ENCODE peak calls at places on chromosomes 16 and 17, in five cellular contexts. Z is endothelial cell of umbilical vein, G is brain microvascular endothelial cell, B is mucosa of descending colon, Y is IMR-90. S is an unnamed sample.

GRCh38 chr17:39167492-39167891 is 1.5 kb upstream of the ARL5C start:
- DNase-seq in Z (no peak), G (no peak), B (no peak), Y (no peak), S (no peak)

GRCh38 chr16:88387941-88388627 is 5.3 kb downstream of the ZNF469 start:
- DNase-seq in Z (peak), G (no peak), B (peak), Y (peak), S (peak)

GRCh38 chr17:41734949-41735313 is 488 bp upstream of the HAP1 start:
- DNase-seq in Z (no peak), G (no peak), B (no peak), Y (peak), S (no peak)

GRCh38 chr17:30858556-30859250 is 26.9 kb downstream of the ATAD5 start:
- DNase-seq in Z (no peak), G (no peak), B (no peak), Y (peak), S (no peak)

GRCh38 chr17:2962236-2962635 is 101.2 kb downstream of the OR1D5 start:
- DNase-seq in Z (no peak), G (no peak), B (no peak), Y (no peak), S (no peak)

GRCh38 chr17:69173118-69173517 is 31.4 kb upstream of the ABCA6 start:
- DNase-seq in Z (no peak), G (no peak), B (no peak), Y (no peak), S (no peak)

GRCh38 chr16:85234310-85235235 is 122.3 kb upstream of the CIBAR2 start:
- DNase-seq in Z (peak), G (peak), B (peak), Y (peak), S (peak)

GRCh38 chr17:37789166-37789565 is 44.3 kb upstream of the HNF1B start:
- DNase-seq in Z (no peak), G (no peak), B (peak), Y (no peak), S (no peak)

GRCh38 chr17:51869387-51869786 is 289.1 kb downstream of the CA10 start:
- DNase-seq in Z (no peak), G (no peak), B (peak), Y (no peak), S (peak)

GRCh38 chr17:3641014-3641413 is 4.5 kb downstream of the CTNS start:
- DNase-seq in Z (no peak), G (no peak), B (no peak), Y (no peak), S (no peak)

GRCh38 chr17:3965123-3965800 is 1.0 kb upstream of the ATP2A3 start:
- DNase-seq in Z (no peak), G (no peak), B (peak), Y (no peak), S (no peak)

DNA sequence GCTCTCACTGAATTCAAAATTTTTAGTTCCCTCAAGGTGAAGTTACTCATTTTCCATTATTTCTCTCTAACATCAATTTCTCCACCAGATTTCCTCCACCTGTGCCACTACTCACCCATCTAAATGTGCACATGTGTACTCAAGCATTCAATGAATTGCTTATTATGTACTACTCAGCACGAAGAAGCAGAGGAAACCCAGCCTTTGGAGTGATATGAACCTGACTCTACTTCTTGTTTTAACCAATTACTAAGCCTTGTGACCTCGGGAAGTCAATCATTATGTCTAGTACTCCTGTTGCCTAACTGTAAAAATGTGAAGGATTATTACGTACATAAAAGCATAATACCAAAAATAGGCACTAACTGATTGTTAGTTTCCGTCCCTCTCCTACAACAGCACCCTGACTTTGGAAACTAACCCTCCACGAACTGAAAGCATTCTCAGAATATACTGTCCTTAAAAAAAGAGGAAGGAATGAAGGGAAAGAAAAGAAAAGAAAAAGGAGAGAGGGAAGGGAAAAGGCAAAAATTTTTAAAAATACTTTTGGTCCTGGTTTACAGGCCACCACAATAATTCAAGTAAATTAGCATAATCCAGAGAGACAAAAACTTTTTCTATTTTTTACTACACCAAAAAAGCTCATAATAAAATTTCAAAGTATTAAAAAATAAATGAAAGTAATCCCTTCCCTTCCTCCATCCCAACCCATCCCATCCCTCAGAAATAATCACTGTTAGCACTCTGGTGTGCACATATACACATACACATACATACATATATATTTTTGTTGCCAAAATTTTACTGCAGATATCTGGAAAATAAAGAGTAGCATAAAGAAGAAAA is 53.6 kb downstream of the KANSL1 start:
- DNase-seq in Z (no peak), G (no peak), B (no peak), Y (no peak), S (no peak)
- H3K4me3 ChIP-seq in Z (no peak), G (no peak), B (no peak), Y (no peak), S (no peak)

DNA sequence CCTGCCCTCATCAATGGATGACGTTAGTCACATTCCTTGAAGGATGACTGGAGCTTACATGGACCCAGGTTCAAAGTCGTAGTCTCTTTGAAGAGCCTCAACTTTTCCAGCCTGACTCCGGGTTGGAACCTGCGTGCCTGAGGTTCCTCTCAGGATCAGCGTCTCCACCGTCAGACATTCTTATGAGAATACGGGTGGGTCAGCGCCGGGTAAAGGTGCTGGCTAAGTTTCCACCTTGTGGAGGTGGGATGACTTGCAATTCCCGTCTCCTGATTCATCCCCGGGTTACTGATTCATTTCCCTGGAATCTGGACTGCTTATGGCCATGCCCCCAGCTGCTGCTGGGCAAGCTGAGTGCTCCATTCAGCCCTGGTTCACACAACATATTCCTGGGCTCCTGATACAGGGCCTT is 38.9 kb upstream of the CMIP start:
- DNase-seq in Z (peak), G (peak), B (no peak), Y (peak), S (peak)
- TF ChIP-seq CTCF in Z (peak), G (peak), B (no peak), Y (peak), S (peak)

DNA sequence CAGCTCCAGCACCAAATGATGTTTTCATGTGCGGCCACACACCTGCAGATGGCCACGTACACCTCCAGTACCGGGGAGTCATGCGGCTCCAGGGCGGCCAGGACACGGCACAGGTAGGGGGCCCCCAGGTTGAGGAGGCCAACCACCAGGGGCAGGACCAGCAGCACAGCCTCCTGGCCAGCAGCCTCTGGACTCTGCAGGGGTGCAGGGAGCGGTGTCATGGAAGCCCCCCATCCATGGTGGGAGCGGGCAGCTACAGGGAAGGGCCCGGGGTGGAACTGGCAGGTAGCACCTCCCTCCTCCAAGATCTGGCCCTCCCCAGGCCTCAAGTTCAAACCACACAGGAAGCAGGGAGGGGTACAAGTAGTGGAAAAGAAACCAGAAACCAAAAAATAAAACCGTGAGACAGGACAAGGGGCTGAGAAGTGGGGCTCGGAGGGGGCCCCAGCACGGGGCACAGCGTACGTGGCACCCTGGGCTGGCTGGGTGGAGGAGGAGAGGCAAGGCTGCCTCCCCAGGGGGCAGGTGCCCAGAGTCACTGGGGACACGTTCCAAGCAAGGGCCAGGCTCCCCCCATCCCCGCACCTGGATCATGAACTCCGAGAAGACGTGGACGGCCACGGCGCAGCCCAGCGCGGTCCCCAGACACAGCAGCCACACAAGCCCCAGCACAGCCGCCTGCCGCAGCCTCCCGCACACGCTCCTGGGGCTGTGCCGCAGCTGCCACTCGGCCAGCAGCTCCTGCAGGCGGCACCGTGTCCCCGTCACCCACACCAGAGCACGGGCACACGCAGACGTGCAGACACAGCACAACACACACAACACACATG is 7.4 kb downstream of the TMC6 start:
- DNase-seq in Z (no peak), G (no peak), B (no peak), Y (no peak), S (no peak)
- H3K4me3 ChIP-seq in Z (no peak), G (no peak), B (no peak), Y (no peak), S (no peak)

GRCh38 chr16:68319185-68319908 is 8.5 kb downstream of the PRMT7 start:
- DNase-seq in Z (no peak), G (no peak), B (no peak), Y (peak), S (no peak)

GRCh38 chr16:68324336-68324735 is 13.5 kb downstream of the PRMT7 start:
- DNase-seq in Z (no peak), G (no peak), B (no peak), Y (no peak), S (no peak)

GRCh38 chr16:68328151-68328859 is 17.5 kb downstream of the PRMT7 start:
- DNase-seq in Z (peak), G (peak), B (peak), Y (peak), S (peak)

GRCh38 chr16:68328860-68329370 is 18.1 kb downstream of the PRMT7 start:
- DNase-seq in Z (no peak), G (no peak), B (no peak), Y (no peak), S (no peak)

DNA sequence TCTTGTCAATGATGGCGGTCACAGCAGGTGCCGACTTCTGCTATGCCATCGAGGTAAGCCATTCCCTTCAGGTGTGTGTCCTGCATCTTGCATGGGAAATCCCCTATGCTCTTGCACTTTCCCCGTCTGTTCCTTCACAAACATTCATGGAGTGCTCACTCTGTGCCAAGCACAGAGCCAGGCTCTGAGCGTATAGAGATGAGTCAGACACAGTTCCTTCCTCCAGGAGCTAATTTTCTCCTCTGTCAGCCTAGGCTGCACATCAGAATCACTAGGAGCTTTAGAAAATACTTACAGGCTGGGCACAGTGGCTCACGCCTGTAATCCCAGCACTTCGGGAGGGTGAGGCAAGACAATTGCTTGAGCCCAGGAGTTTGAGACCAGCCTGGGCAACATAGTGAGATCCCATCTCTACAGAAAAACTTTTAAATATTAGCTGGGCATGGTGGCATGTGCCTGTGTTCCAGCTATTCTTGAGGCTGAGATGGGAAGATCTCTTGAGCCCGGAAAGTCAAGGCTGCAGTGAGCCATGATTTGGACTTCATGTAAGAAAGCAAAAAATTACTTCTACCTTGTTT is 14.1 kb downstream of the PRMT7 start:
- DNase-seq in Z (peak), G (no peak), B (no peak), Y (no peak), S (no peak)
- TF ChIP-seq CTCF in Z (no peak), G (no peak), B (no peak), Y (no peak), S (no peak)

DNA sequence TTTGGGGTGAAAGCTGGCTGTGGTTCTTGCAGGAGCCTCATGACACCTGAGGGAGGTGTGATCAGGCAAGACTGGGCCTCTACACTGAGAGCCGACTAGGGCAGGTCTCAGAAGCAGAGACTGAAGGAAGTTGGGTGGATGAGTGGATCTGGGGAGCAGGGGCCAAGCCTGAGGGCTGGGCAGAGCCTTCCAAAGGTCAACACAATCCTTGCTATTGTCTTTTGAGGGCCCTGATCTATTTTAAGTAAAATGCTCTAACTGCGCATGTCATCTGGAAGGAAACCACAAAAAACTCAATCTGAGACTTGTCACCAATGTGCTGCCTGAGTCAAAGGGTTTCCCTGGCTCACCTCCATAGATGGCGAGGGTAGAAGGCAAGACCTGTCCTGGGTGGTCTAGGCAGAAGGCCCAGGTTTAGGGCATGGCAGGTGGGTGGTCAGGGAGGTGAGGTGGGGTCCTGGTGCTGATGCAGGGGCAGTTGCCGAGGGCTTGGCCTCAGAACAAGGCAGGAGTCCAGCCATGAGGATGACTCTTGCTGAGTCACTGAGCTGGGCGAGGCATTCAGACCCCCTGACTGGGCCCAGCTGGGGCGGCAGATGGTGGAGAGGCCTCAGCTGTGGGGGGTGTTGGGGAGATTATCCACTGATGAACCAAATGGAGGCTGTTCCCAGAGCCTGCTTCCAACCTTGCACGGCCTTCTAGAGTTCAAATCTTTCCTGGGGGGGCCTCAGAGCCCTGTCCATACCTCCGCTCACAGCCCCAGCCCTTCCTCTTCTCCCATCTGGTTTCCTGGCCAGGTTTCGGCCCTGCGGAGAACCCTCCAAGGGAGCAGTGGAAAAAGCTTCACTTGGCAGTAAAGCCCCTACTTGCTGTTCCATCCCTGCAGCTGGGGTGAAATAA is 5.1 kb downstream of the MVP start:
- DNase-seq in Z (peak), G (peak), B (peak), Y (peak), S (peak)
- H3K4me3 ChIP-seq in Z (no peak), G (peak), B (no peak), Y (no peak), S (no peak)

GRCh38 chr17:28553000-28553505 is 629 bp upstream of the UNC119 start:
- DNase-seq in Z (no peak), G (no peak), B (no peak), Y (no peak), S (no peak)

GRCh38 chr17:28551421-28552186 is 820 bp downstream of the UNC119 start:
- DNase-seq in Z (peak), G (no peak), B (no peak), Y (no peak), S (peak)

GRCh38 chr17:28552201-28552999 is at the start of gene UNC119:
- DNase-seq in Z (peak), G (peak), B (peak), Y (peak), S (peak)

GRCh38 chr17:28555022-28555421 is 2.6 kb upstream of the UNC119 start:
- DNase-seq in Z (no peak), G (no peak), B (no peak), Y (no peak), S (no peak)

DNA sequence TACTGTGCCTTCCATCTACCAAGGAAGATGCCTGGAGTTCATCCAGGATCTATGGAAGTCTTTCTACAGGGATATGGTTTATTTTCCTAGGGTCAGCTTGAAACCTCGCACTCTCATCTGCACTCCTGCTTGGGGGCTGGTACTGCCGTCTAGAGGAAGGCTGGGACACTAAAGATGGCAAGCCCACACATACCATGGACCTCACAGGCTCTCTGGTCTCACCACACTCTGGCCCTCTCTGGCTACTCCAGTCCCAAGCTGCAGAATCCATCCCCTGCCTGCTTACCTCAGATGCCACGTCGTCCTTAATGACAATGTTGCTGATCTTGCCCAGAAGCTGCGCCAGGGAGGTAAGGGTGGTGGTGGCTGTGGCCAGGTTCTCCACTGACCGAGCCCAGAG is 2.1 kb upstream of the UNC119 start:
- DNase-seq in Z (peak), G (no peak), B (no peak), Y (no peak), S (no peak)
- TF ChIP-seq CTCF in Z (peak), G (no peak), B (no peak), Y (no peak), S (no peak)